ENCODE peak calls at places on chromosomes 16 and 17, in six cellular contexts. R is transverse colon; L is NCI-H2081; E is CD8-positive, alpha-beta T cell; I is hypothalamus; T is stimulated activated CD4-positive, alpha-beta T cell treated with anti-CD3 and anti-CD28 coated beads, Interleukin-1b, Interleukin-23, amount 100 ng/mL, for 24 hours. A is an unnamed sample.
A peak's percentile ranks its signal among the peaks of the same experiment; 100 is the strongest.

GRCh38 chr16:50390914-50391700 is 22.3 kb upstream of the BRD7 start:
- DNase-seq in R (no peak), L (no peak), E (no peak), I (no peak), T (no peak), A (no peak)

GRCh38 chr17:44376779-44377178 is 12.7 kb downstream of the ITGA2B start:
- DNase-seq in R (no peak), L (no peak), E (no peak), I (no peak), T (no peak), A (no peak)

GRCh38 chr17:80476877-80477646 is 655 bp upstream of the NPTX1 start:
- DNase-seq in R (no peak), L (no peak), E (no peak), I (no peak), T (no peak), A (no peak)

GRCh38 chr16:5041604-5042133 is 7.9 kb upstream of the NAGPA start:
- DNase-seq in R (no peak), L (no peak), E (no peak), I (no peak), T (no peak), A (no peak)

GRCh38 chr17:42682400-42683384 is at the start of gene CNTNAP1:
- DNase-seq in R (peak; percentile 68), L (peak; percentile 74), E (no peak), I (peak; percentile 41), T (no peak), A (peak; percentile 64)

GRCh38 chr16:66036162-66036561 is 330.3 kb upstream of the CDH5 start:
- DNase-seq in R (no peak), L (no peak), E (no peak), I (no peak), T (no peak), A (no peak)

GRCh38 chr16:4389051-4389955 is 17.7 kb downstream of the VASN start:
- DNase-seq in R (no peak), L (no peak), E (no peak), I (no peak), T (no peak), A (no peak)

GRCh38 chr16:1181715-1182671 is 29.1 kb downstream of the CACNA1H start:
- DNase-seq in R (peak; percentile 61), L (no peak), E (no peak), I (no peak), T (no peak), A (peak; percentile 72)